ENCODE peak calls at places on chromosome 4, in four cellular contexts. L, E, U and Q are unnamed samples.

GRCh38 chr4:106502106-106502699 is 133.6 kb upstream of the GIMD1 start:
- DNase-seq in L (peak), U (no peak), E (peak), Q (no peak)

GRCh38 chr4:151744614-151745013 is 16.2 kb downstream of the GATB start:
- DNase-seq in E (no peak), U (no peak), L (peak), Q (no peak)

GRCh38 chr4:119080721-119081541 is 54.7 kb upstream of the MYOZ2 start:
- DNase-seq in E (no peak), L (no peak), U (no peak), Q (no peak)

GRCh38 chr4:79723507-79723906 is 315.5 kb upstream of the GK2 start:
- DNase-seq in U (no peak), L (no peak), E (no peak), Q (no peak)

GRCh38 chr4:102759835-102760644 is 728 bp downstream of the MANBA start:
- DNase-seq in U (no peak), E (peak), L (peak), Q (peak)

GRCh38 chr4:87461281-87461700 is 38.9 kb downstream of the NUDT9 start:
- DNase-seq in E (no peak), L (no peak), U (no peak), Q (no peak)

GRCh38 chr4:68905598-68906237 is 45.9 kb downstream of the UGT2A3 start:
- DNase-seq in E (no peak), L (no peak), U (no peak), Q (no peak)

GRCh38 chr4:152747444-152747843 is 32.1 kb downstream of the TIGD4 start:
- DNase-seq in U (no peak), L (no peak), E (no peak), Q (no peak)

GRCh38 chr4:162056947-162057346 is 106.9 kb downstream of the FSTL5 start:
- DNase-seq in U (no peak), L (no peak), E (no peak), Q (no peak)

GRCh38 chr4:77819409-77819835 is 254 bp upstream of the CNOT6L start:
- DNase-seq in E (no peak), U (no peak), L (peak), Q (no peak)

GRCh38 chr4:145619639-145619996 is 433 bp downstream of the MMAA start:
- DNase-seq in U (no peak), E (peak), L (peak), Q (peak)

GRCh38 chr4:66750273-66750672 is 795.0 kb downstream of the CENPC start:
- DNase-seq in L (no peak), U (peak), E (no peak), Q (no peak)

GRCh38 chr4:107885865-107886264 is 45.5 kb upstream of the CYP2U1 start:
- DNase-seq in U (no peak), L (no peak), E (no peak), Q (no peak)

GRCh38 chr4:5366421-5366820 is 315.1 kb downstream of the STK32B start:
- DNase-seq in L (peak), E (no peak), U (no peak), Q (no peak)

GRCh38 chr4:98642991-98643426 is 15.4 kb downstream of the TSPAN5 start:
- DNase-seq in L (no peak), E (no peak), U (no peak), Q (no peak)

GRCh38 chr4:189815404-189816192 is 125.1 kb upstream of the FRG1 start:
- DNase-seq in E (no peak), L (no peak), U (no peak), Q (no peak)

GRCh38 chr4:111960241-111960667 is 185.0 kb upstream of the FAM241A start:
- DNase-seq in L (peak), U (no peak), E (no peak), Q (no peak)

GRCh38 chr4:5162909-5163508 is 111.7 kb downstream of the STK32B start:
- DNase-seq in U (no peak), E (no peak), L (no peak), Q (no peak)

GRCh38 chr4:127698789-127699200 is 31.4 kb upstream of the SLC25A31 start:
- DNase-seq in U (no peak), L (peak), E (no peak), Q (no peak)

GRCh38 chr4:73585345-73585744 is 34.9 kb downstream of the RASSF6 start:
- DNase-seq in L (no peak), U (no peak), E (no peak), Q (no peak)

GRCh38 chr4:75484195-75484594 is 30.0 kb downstream of the RCHY1 start:
- DNase-seq in L (no peak), E (no peak), U (no peak), Q (no peak)

GRCh38 chr4:186651624-186652023 is 72.0 kb downstream of the FAT1 start:
- DNase-seq in E (no peak), L (no peak), U (no peak), Q (no peak)

GRCh38 chr4:17726911-17727310 is 54.5 kb downstream of the FAM184B start:
- DNase-seq in L (peak), E (no peak), U (no peak), Q (no peak)

GRCh38 chr4:8707045-8707781 is 114.6 kb downstream of the CPZ start:
- DNase-seq in L (no peak), U (no peak), E (no peak), Q (no peak)

GRCh38 chr4:119113033-119113655 is 22.5 kb upstream of the MYOZ2 start:
- DNase-seq in E (no peak), L (peak), U (no peak), Q (no peak)

GRCh38 chr4:105765690-105766407 is 57.3 kb downstream of the GSTCD start:
- DNase-seq in E (no peak), L (peak), U (no peak), Q (no peak)

GRCh38 chr4:14857475-14857874 is 144.8 kb upstream of the CPEB2 start:
- DNase-seq in U (no peak), E (no peak), L (no peak), Q (no peak)

GRCh38 chr4:123788577-123788976 is 392.0 kb downstream of the SPRY1 start:
- DNase-seq in U (no peak), E (no peak), L (no peak), Q (no peak)

GRCh38 chr4:168562021-168562691 is 65.3 kb downstream of the PALLD start:
- DNase-seq in U (no peak), E (no peak), L (no peak), Q (no peak)

GRCh38 chr4:145177906-145178538 is 2.4 kb downstream of the OTUD4 start:
- DNase-seq in L (no peak), U (no peak), E (no peak), Q (no peak)

GRCh38 chr4:47213106-47213505 is 181.7 kb downstream of the GABRB1 start:
- DNase-seq in U (no peak), L (no peak), E (no peak), Q (no peak)

GRCh38 chr4:142088906-142089305 is 452.5 kb downstream of the IL15 start:
- DNase-seq in L (peak), U (no peak), E (no peak), Q (no peak)

GRCh38 chr4:70714488-70714887 is 7.3 kb upstream of the RUFY3 start:
- DNase-seq in L (no peak), U (no peak), E (no peak), Q (no peak)

GRCh38 chr4:106914223-106914622 is 121.9 kb downstream of the DKK2 start:
- DNase-seq in U (no peak), E (no peak), L (peak), Q (no peak)

GRCh38 chr4:82429728-82430192 is 502 bp downstream of the HNRNPDL start:
- DNase-seq in U (no peak), E (peak), L (no peak), Q (no peak)

GRCh38 chr4:85496933-85497332 is 22.0 kb downstream of the ARHGAP24 start:
- DNase-seq in E (no peak), U (no peak), L (peak), Q (no peak)